ENCODE peak calls at places on chromosomes 1 and 21, in four cellular contexts. C is GM20000, S is sigmoid colon, F is A549. K is an unnamed sample.

GRCh38 chr1:204191481-204191880 is 4.8 kb downstream of the KISS1 start:
- DNase-seq in C (no peak), F (no peak), S (no peak), K (no peak)

GRCh38 chr1:92804721-92805169 is 19.8 kb upstream of the EVI5 start:
- DNase-seq in F (peak; percentile 88), S (peak; percentile 65), C (peak; percentile 45), K (no peak)

GRCh38 chr1:91754348-91754747 is 131.6 kb downstream of the TGFBR3 start:
- DNase-seq in S (peak; percentile 21), C (peak; percentile 36), F (no peak), K (no peak)

GRCh38 chr1:201999625-202000238 is 10.7 kb upstream of the ELF3 start:
- DNase-seq in C (peak; percentile 66), S (no peak), F (peak; percentile 83), K (no peak)

GRCh38 chr1:202932476-202932875 is 5.4 kb upstream of the KLHL12 start:
- DNase-seq in C (no peak), S (no peak), F (no peak), K (no peak)

GRCh38 chr1:186325239-186325638 is 49.8 kb downstream of the TPR start:
- DNase-seq in F (peak; percentile 36), S (no peak), C (no peak), K (no peak)

GRCh38 chr1:94325379-94326302 is 88.3 kb upstream of the ARHGAP29 start:
- DNase-seq in C (no peak), S (no peak), F (peak; percentile 89), K (no peak)

GRCh38 chr1:40096977-40097782 is at the start of gene PPT1:
- DNase-seq in S (peak; percentile 86), F (peak; percentile 71), C (peak; percentile 82), K (peak; percentile 90)

GRCh38 chr1:33683913-33684312 is 180.0 kb upstream of the HMGB4 start:
- DNase-seq in C (no peak), S (no peak), F (no peak), K (peak; percentile 66)

GRCh38 chr1:244100691-244101453 is 49.8 kb downstream of the ZBTB18 start:
- DNase-seq in F (no peak), S (no peak), C (no peak), K (no peak)

GRCh38 chr1:56199060-56199459 is 380.3 kb downstream of the PLPP3 start:
- DNase-seq in C (no peak), F (no peak), S (no peak), K (no peak)

GRCh38 chr1:244450597-244451538 is 841 bp downstream of the ADSS2 start:
- DNase-seq in F (peak; percentile 34), S (peak; percentile 77), C (peak; percentile 46), K (no peak)

GRCh38 chr21:42405064-42406059 is 1.7 kb downstream of the UBASH3A start:
- DNase-seq in S (peak; percentile 35), F (no peak), C (no peak), K (no peak)

GRCh38 chr1:22295856-22296255 is 153.0 kb upstream of the WNT4 start:
- DNase-seq in C (no peak), F (no peak), S (no peak), K (no peak)

GRCh38 chr1:55402676-55403464 is 187.7 kb upstream of the USP24 start:
- DNase-seq in S (no peak), F (no peak), C (no peak), K (no peak)

GRCh38 chr1:63909511-63909910 is 135.7 kb downstream of the ROR1 start:
- DNase-seq in C (no peak), F (no peak), S (no peak), K (no peak)

GRCh38 chr1:233730380-233730779 is 116.5 kb downstream of the KCNK1 start:
- DNase-seq in C (no peak), S (no peak), F (no peak), K (no peak)

GRCh38 chr1:233732206-233732605 is 118.3 kb downstream of the KCNK1 start:
- DNase-seq in S (no peak), C (no peak), F (no peak), K (no peak)

GRCh38 chr1:233734456-233734855 is 120.5 kb downstream of the KCNK1 start:
- DNase-seq in C (no peak), S (no peak), F (no peak), K (no peak)

GRCh38 chr1:233735331-233735730 is 121.4 kb downstream of the KCNK1 start:
- DNase-seq in F (no peak), C (no peak), S (no peak), K (no peak)

DNA sequence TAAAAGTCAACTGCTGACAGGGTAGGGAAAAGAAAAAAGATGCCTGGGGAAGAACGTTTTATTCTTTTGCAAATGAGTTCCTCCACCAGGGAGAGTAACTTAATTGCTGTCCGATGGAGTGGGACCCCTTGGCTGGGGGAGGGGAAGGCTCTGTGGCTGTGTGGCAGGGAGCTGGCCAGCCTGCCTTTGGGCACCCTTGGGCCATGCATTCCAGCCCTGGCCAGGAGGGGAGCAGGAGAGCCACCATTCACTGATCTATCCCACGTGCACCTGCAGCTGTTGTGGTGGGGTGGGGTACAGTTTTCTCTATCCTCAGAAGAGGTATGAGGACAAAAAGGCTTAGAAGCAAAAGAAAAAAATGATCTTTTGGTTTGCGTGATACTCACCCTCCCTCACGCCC is 116.9 kb downstream of the KCNK1 start:
- DNase-seq in S (no peak), C (no peak), F (no peak), K (no peak)
- TF ChIP-seq CTCF in S (no peak), C (no peak), F (no peak), K (no peak)

DNA sequence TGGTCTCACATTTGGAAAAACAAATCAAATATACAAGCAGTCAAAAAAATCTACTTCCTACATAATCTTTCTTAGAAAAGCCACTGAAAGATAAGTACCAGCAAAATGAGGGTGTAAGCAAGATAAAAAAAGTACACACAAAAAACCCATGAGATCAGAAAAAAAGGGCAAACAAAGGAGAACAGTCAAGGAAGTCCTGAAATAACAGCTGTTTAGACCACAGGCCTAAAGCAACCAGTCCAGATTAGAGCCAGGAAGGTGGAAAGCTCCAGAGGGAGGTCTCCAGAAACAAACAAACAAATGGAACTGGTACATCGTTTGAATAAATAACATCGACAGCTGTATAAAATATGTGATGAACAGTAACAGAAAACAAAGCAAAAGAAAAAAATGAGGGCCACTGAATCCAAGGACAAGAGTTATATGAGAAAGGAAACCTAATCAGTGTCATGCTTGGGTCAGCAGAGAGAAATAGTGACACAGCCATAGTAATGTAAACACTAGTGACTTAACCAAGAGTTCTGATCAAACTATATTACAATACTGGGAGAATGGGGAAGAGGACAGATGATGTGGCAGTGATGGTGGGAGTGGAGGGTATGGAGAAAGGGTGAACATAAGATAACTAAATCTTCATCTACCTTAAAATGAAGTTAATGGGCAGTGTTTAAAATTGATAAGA is 67.5 kb downstream of the NVL start:
- DNase-seq in C (no peak), S (no peak), F (no peak), K (no peak)
- TF ChIP-seq CTCF in C (no peak), S (no peak), F (no peak), K (no peak)

DNA sequence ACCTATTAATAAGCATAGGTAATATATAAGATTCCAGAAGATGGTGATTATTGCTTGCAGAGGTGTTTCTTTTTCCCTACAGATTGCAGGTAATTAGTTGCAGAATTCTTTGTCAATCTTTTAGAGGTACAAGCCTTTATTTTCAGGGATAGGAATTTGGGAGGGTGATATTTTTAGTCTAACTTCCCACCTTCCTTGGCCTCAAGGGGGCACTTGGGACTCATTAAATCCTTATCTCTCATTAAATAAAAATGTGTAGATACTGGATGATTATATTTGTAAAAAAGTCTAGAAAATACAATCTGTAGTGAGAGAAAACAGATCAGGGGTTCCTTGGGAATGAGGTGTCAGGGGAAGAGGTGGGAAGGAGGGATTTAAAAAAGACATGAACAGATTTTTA is 179.2 kb downstream of the PATJ start:
- DNase-seq in C (no peak), F (no peak), S (no peak), K (no peak)
- TF ChIP-seq CTCF in C (no peak), F (no peak), S (no peak), K (peak; percentile 34)

GRCh38 chr1:167022384-167022783 is 33.3 kb downstream of the MAEL start:
- DNase-seq in C (no peak), F (no peak), S (no peak), K (no peak)
- TF ChIP-seq CTCF in C (no peak), F (no peak), S (no peak), K (no peak)

GRCh38 chr1:145997156-145998023 is 1.0 kb upstream of the TXNIP start:
- DNase-seq in S (peak; percentile 80), F (no peak), C (peak; percentile 40), K (no peak)
- TF ChIP-seq CTCF in S (no peak), F (no peak), C (no peak), K (no peak)

DNA sequence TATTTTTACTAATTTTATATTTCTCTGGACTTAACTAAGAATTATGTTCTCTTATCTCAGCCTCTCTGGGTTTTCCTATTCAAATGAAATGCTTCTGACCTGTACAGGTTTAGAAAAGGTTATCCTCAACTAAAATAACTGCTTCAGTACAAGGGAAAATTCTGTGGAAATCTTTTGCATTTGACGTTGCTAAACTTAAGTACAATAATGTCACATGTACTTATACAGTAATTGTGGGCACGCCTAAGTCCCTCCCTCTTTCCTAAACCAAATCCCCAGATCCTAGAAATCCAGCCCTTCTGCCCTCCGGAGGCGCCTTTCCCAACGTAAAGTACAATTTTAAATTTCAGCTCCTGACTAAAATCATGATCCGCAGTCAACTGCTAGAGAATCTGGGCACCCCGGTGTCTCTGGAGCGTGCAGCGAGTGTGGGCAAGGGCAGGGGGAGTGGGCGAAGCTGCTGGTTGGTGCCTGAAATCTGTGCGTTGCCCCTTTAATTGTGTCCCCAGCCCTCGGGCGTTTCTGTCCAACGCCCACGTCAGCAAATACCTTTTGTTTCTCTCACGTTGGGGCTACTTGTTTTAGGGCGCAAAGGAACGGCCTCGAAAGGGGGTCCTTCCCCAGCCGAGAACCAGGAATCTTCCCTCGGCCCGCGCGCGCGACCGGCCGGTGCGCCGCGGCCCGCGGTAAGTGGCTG is at the start of gene ZBTB8A:
- DNase-seq in F (peak; percentile 66), S (peak; percentile 76), C (no peak), K (peak; percentile 84)
- TF ChIP-seq CTCF in F (no peak), S (no peak), C (no peak), K (no peak)

GRCh38 chr1:85581802-85582686 is 1.5 kb downstream of the CCN1 start:
- DNase-seq in F (peak; percentile 86), S (peak; percentile 79), C (no peak), K (no peak)
- TF ChIP-seq CTCF in F (peak; percentile 5), S (peak; percentile 47), C (no peak), K (peak; percentile 57)

K was measured in osteocyte.